ENCODE peak calls at places on chromosomes 7 and 10, in four cellular contexts. One of them, this sample, is unnamed.

GRCh38 chr7:135321556-135321955 is 87.9 kb downstream of the STRA8 start:
- DNase-seq in HepG2: no peak
- DNase-seq in GM12878: no peak
- DNase-seq in K562: no peak
- DNase-seq in this sample: no peak

GRCh38 chr7:81869670-81870069 is 99.8 kb upstream of the HGF start:
- DNase-seq in GM12878: no peak
- DNase-seq in HepG2: no peak
- DNase-seq in K562: no peak
- DNase-seq in this sample: no peak

GRCh38 chr7:76352193-76352592 is 6.6 kb downstream of the YWHAG start:
- DNase-seq in K562: no peak
- DNase-seq in GM12878: no peak
- DNase-seq in HepG2: no peak
- DNase-seq in this sample: no peak

GRCh38 chr10:114697061-114697598 is 39.1 kb upstream of the ABLIM1 start:
- DNase-seq in HepG2: no peak
- DNase-seq in K562: no peak
- DNase-seq in GM12878: no peak
- DNase-seq in this sample: no peak

GRCh38 chr10:77526861-77527617 is 110.6 kb downstream of the KCNMA1 start:
- DNase-seq in GM12878: no peak
- DNase-seq in HepG2: no peak
- DNase-seq in K562: no peak
- DNase-seq in this sample: no peak

GRCh38 chr7:451255-452229 is 68.1 kb downstream of the PDGFA start:
- DNase-seq in HepG2: no peak
- DNase-seq in K562: no peak
- DNase-seq in GM12878: no peak
- DNase-seq in this sample: no peak

GRCh38 chr10:126669188-126669587 is 1.3 kb downstream of the C10orf90 start:
- DNase-seq in K562: no peak
- DNase-seq in HepG2: no peak
- DNase-seq in GM12878: no peak
- DNase-seq in this sample: no peak

GRCh38 chr10:68665841-68666240 is 55.2 kb upstream of the CCAR1 start:
- DNase-seq in GM12878: no peak
- DNase-seq in HepG2: no peak
- DNase-seq in K562: no peak
- DNase-seq in this sample: no peak

GRCh38 chr7:120838281-120838682 is 19.7 kb downstream of the TSPAN12 start:
- DNase-seq in HepG2: no peak
- DNase-seq in GM12878: peak; percentile 68
- DNase-seq in K562: no peak
- DNase-seq in this sample: no peak

GRCh38 chr7:31052504-31052840 is 364 bp downstream of the ADCYAP1R1 start:
- DNase-seq in HepG2: no peak
- DNase-seq in GM12878: no peak
- DNase-seq in K562: no peak
- DNase-seq in this sample: no peak

GRCh38 chr7:108000875-108001758 is 1.8 kb downstream of the LAMB1 start:
- DNase-seq in HepG2: no peak
- DNase-seq in K562: no peak
- DNase-seq in GM12878: no peak
- DNase-seq in this sample: no peak
- TF ChIP-seq FOXK2 in HepG2: no peak
- TF ChIP-seq FOXK2 in K562: no peak
- TF ChIP-seq FOXK2 in GM12878: no peak
- TF ChIP-seq FOXK2 in this sample: no peak

GRCh38 chr10:62027841-62028501 is 126.5 kb downstream of the ARID5B start:
- DNase-seq in GM12878: no peak
- DNase-seq in K562: no peak
- DNase-seq in HepG2: no peak
- DNase-seq in this sample: no peak
- TF ChIP-seq FOXK2 in GM12878: no peak
- TF ChIP-seq FOXK2 in K562: no peak
- TF ChIP-seq FOXK2 in HepG2: no peak
- TF ChIP-seq FOXK2 in this sample: no peak

DNA sequence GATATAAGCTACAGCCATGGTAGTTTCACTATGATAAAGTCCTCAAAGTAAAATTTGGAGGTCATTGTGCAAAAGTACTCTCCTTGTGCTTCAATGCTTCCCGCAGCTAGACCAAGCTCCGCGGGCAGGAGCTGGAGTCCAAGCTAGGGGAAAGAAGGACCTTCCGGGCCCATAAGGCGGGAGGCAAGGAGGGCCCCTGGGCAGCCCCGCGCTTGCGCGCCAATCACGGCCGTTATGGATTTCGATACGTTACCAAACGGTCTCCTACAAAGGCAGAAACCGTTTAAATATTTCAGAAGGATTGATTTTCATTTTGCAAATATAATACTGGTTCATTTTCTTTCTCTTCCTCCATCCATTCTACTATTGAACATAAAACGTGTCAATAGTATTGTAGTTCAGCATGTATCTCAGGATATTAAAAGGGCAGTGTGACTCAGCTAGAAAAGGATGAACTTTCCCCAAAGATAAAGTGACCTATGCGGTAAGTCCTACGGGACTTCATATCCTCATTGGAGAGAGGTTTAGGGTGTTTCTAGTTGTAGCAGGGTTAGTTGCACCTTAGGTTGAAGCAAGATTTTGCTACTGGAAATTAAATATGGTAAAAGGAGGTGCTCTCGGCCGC is 128.0 kb downstream of the KIF20B start:
- DNase-seq in K562: no peak
- DNase-seq in GM12878: no peak
- DNase-seq in HepG2: no peak
- DNase-seq in this sample: no peak
- TF ChIP-seq FOXK2 in K562: no peak
- TF ChIP-seq FOXK2 in GM12878: no peak
- TF ChIP-seq FOXK2 in HepG2: no peak
- TF ChIP-seq FOXK2 in this sample: no peak

DNA sequence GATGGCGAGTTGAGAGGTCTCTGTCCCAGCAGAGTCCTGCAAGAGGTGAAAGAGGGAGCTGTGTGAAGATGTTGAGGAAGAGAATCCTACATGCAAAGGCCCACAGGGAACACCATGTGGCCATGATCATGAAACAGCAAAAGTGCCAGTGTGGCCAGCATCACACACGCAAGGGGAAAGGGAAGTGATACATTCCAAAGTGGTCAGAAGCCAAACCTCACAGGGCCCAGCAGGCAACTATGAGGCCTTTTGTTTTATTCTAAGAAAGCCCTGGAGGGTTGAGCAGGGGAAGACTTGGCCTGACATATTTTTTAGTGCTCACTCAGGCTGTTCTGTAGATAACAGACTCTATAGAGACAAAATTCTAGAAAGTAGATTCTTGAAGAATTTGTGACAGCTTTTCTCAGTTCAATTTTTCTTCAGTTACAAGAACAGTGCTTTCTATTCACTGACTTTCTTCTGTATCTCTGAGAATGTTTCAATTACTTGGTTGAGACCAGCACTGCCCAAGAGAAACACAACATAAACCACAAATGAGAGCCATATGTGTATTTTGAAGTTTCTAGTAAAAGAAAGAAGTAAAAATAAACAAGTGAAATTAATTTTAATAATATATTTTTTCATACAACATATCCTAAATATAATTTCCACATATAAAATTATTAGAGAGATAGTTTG is 82.3 kb downstream of the HTR7 start:
- DNase-seq in GM12878: peak; percentile 35
- DNase-seq in K562: no peak
- DNase-seq in HepG2: no peak
- DNase-seq in this sample: no peak
- TF ChIP-seq FOXK2 in GM12878: no peak
- TF ChIP-seq FOXK2 in K562: no peak
- TF ChIP-seq FOXK2 in HepG2: no peak
- TF ChIP-seq FOXK2 in this sample: no peak

This sample was measured in HEK293T.